ENCODE peak calls at places on chromosome 4, in nine cellular contexts. One of them, this sample, is unnamed.

GRCh38 chr4:76246025-76246424 is 5.5 kb upstream of the FAM47E start:
- DNase-seq in A549: no peak
- DNase-seq in transverse colon: no peak
- DNase-seq in sigmoid colon: no peak
- DNase-seq in HepG2: no peak
- DNase-seq in stomach: no peak
- DNase-seq in tibial nerve: no peak
- DNase-seq in H1: no peak
- DNase-seq in esophagus muscularis mucosa: no peak
- DNase-seq in this sample: no peak

GRCh38 chr4:82721819-82722423 is 76.7 kb downstream of the SCD5 start:
- DNase-seq in A549: no peak
- DNase-seq in transverse colon: no peak
- DNase-seq in sigmoid colon: no peak
- DNase-seq in HepG2: peak
- DNase-seq in stomach: peak
- DNase-seq in tibial nerve: no peak
- DNase-seq in H1: no peak
- DNase-seq in esophagus muscularis mucosa: no peak
- DNase-seq in this sample: no peak

GRCh38 chr4:56870927-56871326 is 36.8 kb upstream of the REST start:
- DNase-seq in A549: no peak
- DNase-seq in transverse colon: no peak
- DNase-seq in sigmoid colon: no peak
- DNase-seq in HepG2: no peak
- DNase-seq in stomach: no peak
- DNase-seq in tibial nerve: no peak
- DNase-seq in H1: no peak
- DNase-seq in esophagus muscularis mucosa: no peak
- DNase-seq in this sample: no peak

GRCh38 chr4:53716471-53717063 is 125.3 kb upstream of the LNX1 start:
- DNase-seq in A549: no peak
- DNase-seq in transverse colon: no peak
- DNase-seq in sigmoid colon: no peak
- DNase-seq in HepG2: no peak
- DNase-seq in stomach: no peak
- DNase-seq in tibial nerve: no peak
- DNase-seq in H1: no peak
- DNase-seq in esophagus muscularis mucosa: no peak
- DNase-seq in this sample: no peak

GRCh38 chr4:111213520-111213919 is 590.6 kb upstream of the PITX2 start:
- DNase-seq in A549: no peak
- DNase-seq in transverse colon: no peak
- DNase-seq in sigmoid colon: no peak
- DNase-seq in HepG2: peak
- DNase-seq in stomach: no peak
- DNase-seq in tibial nerve: no peak
- DNase-seq in H1: no peak
- DNase-seq in esophagus muscularis mucosa: no peak
- DNase-seq in this sample: no peak

GRCh38 chr4:182227611-182228010 is 15.6 kb upstream of the TENM3 start:
- DNase-seq in A549: no peak
- DNase-seq in transverse colon: no peak
- DNase-seq in sigmoid colon: no peak
- DNase-seq in HepG2: no peak
- DNase-seq in stomach: no peak
- DNase-seq in tibial nerve: no peak
- DNase-seq in H1: no peak
- DNase-seq in esophagus muscularis mucosa: peak
- DNase-seq in this sample: no peak

GRCh38 chr4:52883707-52884669 is 21.9 kb downstream of the RASL11B start:
- DNase-seq in A549: no peak
- DNase-seq in transverse colon: no peak
- DNase-seq in sigmoid colon: no peak
- DNase-seq in HepG2: no peak
- DNase-seq in stomach: no peak
- DNase-seq in tibial nerve: no peak
- DNase-seq in H1: no peak
- DNase-seq in esophagus muscularis mucosa: no peak
- DNase-seq in this sample: no peak

GRCh38 chr4:133997440-133997839 is 204.1 kb downstream of the PABPC4L start:
- DNase-seq in A549: no peak
- DNase-seq in transverse colon: no peak
- DNase-seq in sigmoid colon: no peak
- DNase-seq in HepG2: no peak
- DNase-seq in stomach: no peak
- DNase-seq in tibial nerve: no peak
- DNase-seq in H1: no peak
- DNase-seq in esophagus muscularis mucosa: no peak
- DNase-seq in this sample: no peak

GRCh38 chr4:1297456-1298325 is 8.0 kb downstream of the MAEA start:
- DNase-seq in A549: no peak
- DNase-seq in transverse colon: no peak
- DNase-seq in sigmoid colon: peak
- DNase-seq in HepG2: no peak
- DNase-seq in stomach: no peak
- DNase-seq in tibial nerve: no peak
- DNase-seq in H1: no peak
- DNase-seq in esophagus muscularis mucosa: no peak
- DNase-seq in this sample: peak

GRCh38 chr4:89296871-89297270 is 10.7 kb downstream of the GPRIN3 start:
- DNase-seq in A549: no peak
- DNase-seq in transverse colon: no peak
- DNase-seq in sigmoid colon: no peak
- DNase-seq in HepG2: no peak
- DNase-seq in stomach: no peak
- DNase-seq in tibial nerve: no peak
- DNase-seq in H1: no peak
- DNase-seq in esophagus muscularis mucosa: no peak
- DNase-seq in this sample: no peak

GRCh38 chr4:156694413-156694812 is 277.2 kb downstream of the PDGFC start:
- DNase-seq in A549: no peak
- DNase-seq in transverse colon: no peak
- DNase-seq in sigmoid colon: no peak
- DNase-seq in HepG2: no peak
- DNase-seq in stomach: no peak
- DNase-seq in tibial nerve: no peak
- DNase-seq in H1: no peak
- DNase-seq in esophagus muscularis mucosa: no peak
- DNase-seq in this sample: no peak

GRCh38 chr4:25904748-25905082 is 9.3 kb upstream of the SMIM20 start:
- DNase-seq in A549: no peak
- DNase-seq in transverse colon: no peak
- DNase-seq in sigmoid colon: no peak
- DNase-seq in HepG2: no peak
- DNase-seq in stomach: no peak
- DNase-seq in tibial nerve: no peak
- DNase-seq in H1: no peak
- DNase-seq in esophagus muscularis mucosa: no peak
- DNase-seq in this sample: no peak

GRCh38 chr4:146033149-146033548 is 94.5 kb upstream of the ZNF827 start:
- DNase-seq in A549: no peak
- DNase-seq in transverse colon: peak
- DNase-seq in sigmoid colon: no peak
- DNase-seq in HepG2: peak
- DNase-seq in stomach: peak
- DNase-seq in tibial nerve: no peak
- DNase-seq in H1: no peak
- DNase-seq in esophagus muscularis mucosa: no peak
- DNase-seq in this sample: no peak

GRCh38 chr4:146032234-146032860 is 93.7 kb upstream of the ZNF827 start:
- DNase-seq in A549: no peak
- DNase-seq in transverse colon: peak
- DNase-seq in sigmoid colon: no peak
- DNase-seq in HepG2: no peak
- DNase-seq in stomach: no peak
- DNase-seq in tibial nerve: no peak
- DNase-seq in H1: no peak
- DNase-seq in esophagus muscularis mucosa: no peak
- DNase-seq in this sample: no peak

GRCh38 chr4:146029939-146030710 is 91.5 kb upstream of the ZNF827 start:
- DNase-seq in A549: no peak
- DNase-seq in transverse colon: peak
- DNase-seq in sigmoid colon: no peak
- DNase-seq in HepG2: no peak
- DNase-seq in stomach: peak
- DNase-seq in tibial nerve: no peak
- DNase-seq in H1: no peak
- DNase-seq in esophagus muscularis mucosa: no peak
- DNase-seq in this sample: no peak

GRCh38 chr4:146023334-146023967 is 84.8 kb upstream of the ZNF827 start:
- DNase-seq in A549: no peak
- DNase-seq in transverse colon: no peak
- DNase-seq in sigmoid colon: no peak
- DNase-seq in HepG2: no peak
- DNase-seq in stomach: no peak
- DNase-seq in tibial nerve: no peak
- DNase-seq in H1: no peak
- DNase-seq in esophagus muscularis mucosa: no peak
- DNase-seq in this sample: no peak

GRCh38 chr4:146029147-146029546 is 90.5 kb upstream of the ZNF827 start:
- DNase-seq in A549: no peak
- DNase-seq in transverse colon: no peak
- DNase-seq in sigmoid colon: no peak
- DNase-seq in HepG2: no peak
- DNase-seq in stomach: no peak
- DNase-seq in tibial nerve: no peak
- DNase-seq in H1: no peak
- DNase-seq in esophagus muscularis mucosa: no peak
- DNase-seq in this sample: no peak
- TF ChIP-seq EP300 in A549: no peak
- TF ChIP-seq EP300 in transverse colon: no peak
- TF ChIP-seq EP300 in sigmoid colon: no peak
- TF ChIP-seq EP300 in HepG2: no peak
- TF ChIP-seq EP300 in stomach: no peak
- TF ChIP-seq EP300 in tibial nerve: no peak
- TF ChIP-seq EP300 in H1: no peak
- TF ChIP-seq EP300 in esophagus muscularis mucosa: no peak
- TF ChIP-seq EP300 in this sample: no peak

GRCh38 chr4:21806991-21807390 is 141.6 kb downstream of the KCNIP4 start:
- DNase-seq in A549: no peak
- DNase-seq in transverse colon: no peak
- DNase-seq in sigmoid colon: no peak
- DNase-seq in HepG2: no peak
- DNase-seq in stomach: no peak
- DNase-seq in tibial nerve: no peak
- DNase-seq in H1: no peak
- DNase-seq in esophagus muscularis mucosa: no peak
- DNase-seq in this sample: no peak

GRCh38 chr4:21815651-21816050 is 132.9 kb downstream of the KCNIP4 start:
- DNase-seq in A549: no peak
- DNase-seq in transverse colon: no peak
- DNase-seq in sigmoid colon: no peak
- DNase-seq in HepG2: no peak
- DNase-seq in stomach: no peak
- DNase-seq in tibial nerve: no peak
- DNase-seq in H1: no peak
- DNase-seq in esophagus muscularis mucosa: no peak
- DNase-seq in this sample: no peak

GRCh38 chr4:21811576-21811975 is 137.0 kb downstream of the KCNIP4 start:
- DNase-seq in A549: no peak
- DNase-seq in transverse colon: no peak
- DNase-seq in sigmoid colon: no peak
- DNase-seq in HepG2: peak
- DNase-seq in stomach: no peak
- DNase-seq in tibial nerve: no peak
- DNase-seq in H1: no peak
- DNase-seq in esophagus muscularis mucosa: no peak
- DNase-seq in this sample: no peak
- TF ChIP-seq POLR2A in A549: no peak
- TF ChIP-seq POLR2A in transverse colon: no peak
- TF ChIP-seq POLR2A in sigmoid colon: no peak
- TF ChIP-seq POLR2A in HepG2: no peak
- TF ChIP-seq POLR2A in stomach: no peak
- TF ChIP-seq POLR2A in tibial nerve: no peak
- TF ChIP-seq POLR2A in H1: no peak
- TF ChIP-seq POLR2A in esophagus muscularis mucosa: no peak
- TF ChIP-seq POLR2A in this sample: no peak

DNA sequence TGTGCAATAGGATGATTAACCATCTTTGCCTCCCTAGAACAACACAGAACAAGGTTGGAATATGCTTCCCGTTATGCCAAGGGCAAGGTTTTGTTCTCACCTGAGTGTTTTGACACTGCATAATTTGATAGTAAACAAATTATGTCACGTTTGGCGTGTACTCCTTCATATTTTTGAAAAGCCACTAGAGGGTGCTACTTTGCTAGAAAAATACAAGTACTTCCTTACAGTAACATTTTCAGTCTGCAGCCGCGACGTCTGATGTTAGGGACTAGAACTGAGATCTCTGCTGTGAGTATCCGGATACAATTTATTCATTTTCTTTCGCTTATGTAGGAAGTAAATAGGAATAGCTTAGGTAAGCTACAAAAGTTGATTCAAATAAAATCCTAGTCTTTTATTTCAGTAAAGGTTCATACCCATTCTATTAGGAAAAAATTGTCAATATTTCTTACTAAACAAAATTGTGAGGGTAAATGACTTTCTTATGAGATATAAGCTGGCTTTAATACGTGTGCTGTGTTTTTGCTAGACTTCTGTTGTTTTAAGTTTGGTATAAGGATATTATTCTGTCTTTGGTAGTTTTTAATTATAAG is 181.1 kb upstream of the WDFY3 start:
- DNase-seq in A549: peak
- DNase-seq in transverse colon: peak
- DNase-seq in sigmoid colon: peak
- DNase-seq in HepG2: peak
- DNase-seq in stomach: peak
- DNase-seq in tibial nerve: peak
- DNase-seq in H1: no peak
- DNase-seq in esophagus muscularis mucosa: no peak
- DNase-seq in this sample: no peak
- TF ChIP-seq EP300 in A549: no peak
- TF ChIP-seq EP300 in transverse colon: no peak
- TF ChIP-seq EP300 in sigmoid colon: no peak
- TF ChIP-seq EP300 in HepG2: no peak
- TF ChIP-seq EP300 in stomach: no peak
- TF ChIP-seq EP300 in tibial nerve: no peak
- TF ChIP-seq EP300 in H1: no peak
- TF ChIP-seq EP300 in esophagus muscularis mucosa: no peak
- TF ChIP-seq EP300 in this sample: no peak

GRCh38 chr4:169372791-169373190 is 102.0 kb upstream of the SH3RF1 start:
- DNase-seq in A549: no peak
- DNase-seq in transverse colon: no peak
- DNase-seq in sigmoid colon: no peak
- DNase-seq in HepG2: no peak
- DNase-seq in stomach: no peak
- DNase-seq in tibial nerve: no peak
- DNase-seq in H1: no peak
- DNase-seq in esophagus muscularis mucosa: no peak
- DNase-seq in this sample: no peak
- TF ChIP-seq POLR2A in A549: no peak
- TF ChIP-seq POLR2A in transverse colon: no peak
- TF ChIP-seq POLR2A in sigmoid colon: no peak
- TF ChIP-seq POLR2A in HepG2: no peak
- TF ChIP-seq POLR2A in stomach: no peak
- TF ChIP-seq POLR2A in tibial nerve: no peak
- TF ChIP-seq POLR2A in H1: no peak
- TF ChIP-seq POLR2A in esophagus muscularis mucosa: no peak
- TF ChIP-seq POLR2A in this sample: no peak